ENCODE peak calls at places on chromosomes 16 and 17, in six cellular contexts. H, A, M, K, O and Q are unnamed samples.

GRCh38 chr16:27770271-27771196 is 220.6 kb downstream of the KATNIP start:
- DNase-seq in H (no peak), K (no peak), A (no peak), M (no peak), O (no peak), Q (no peak)

GRCh38 chr17:80872999-80873951 is 118.4 kb upstream of the CHMP6 start:
- DNase-seq in A (peak), K (peak), H (peak), O (no peak), M (peak), Q (no peak)

GRCh38 chr16:47463771-47464624 is 2.9 kb downstream of the PHKB start:
- DNase-seq in H (no peak), A (peak), K (no peak), M (no peak), O (no peak), Q (no peak)

GRCh38 chr16:22787456-22788189 is 26.3 kb upstream of the HS3ST2 start:
- DNase-seq in H (no peak), A (peak), O (peak), K (peak), M (no peak), Q (no peak)

GRCh38 chr16:5504028-5504758 is 406.6 kb upstream of the EEF2KMT start:
- DNase-seq in H (no peak), K (no peak), A (no peak), O (no peak), M (no peak), Q (no peak)

GRCh38 chr17:65638221-65638940 is 76.9 kb upstream of the AXIN2 start:
- DNase-seq in O (no peak), H (peak), A (no peak), M (no peak), K (no peak), Q (no peak)

GRCh38 chr16:19292186-19292585 is 6.7 kb downstream of the CLEC19A start:
- DNase-seq in M (no peak), A (no peak), K (no peak), H (no peak), O (no peak), Q (no peak)

GRCh38 chr17:4109424-4109823 is 33.4 kb downstream of the ZZEF1 start:
- DNase-seq in H (no peak), A (no peak), M (no peak), O (no peak), K (no peak), Q (no peak)

GRCh38 chr16:57422026-57422944 is 17.7 kb downstream of the CCL17 start:
- DNase-seq in H (peak), K (peak), O (no peak), M (peak), A (peak), Q (no peak)

GRCh38 chr16:53282975-53283946 is 151.0 kb upstream of the RBL2 start:
- DNase-seq in A (peak), K (peak), H (peak), O (peak), M (no peak), Q (no peak)

GRCh38 chr16:78563905-78564304 is 464.5 kb downstream of the WWOX start:
- DNase-seq in M (no peak), K (no peak), O (no peak), A (no peak), H (peak), Q (no peak)

GRCh38 chr17:38657824-38658740 is 16.7 kb downstream of the EPOP start:
- DNase-seq in A (no peak), O (no peak), H (no peak), M (no peak), K (no peak), Q (no peak)

GRCh38 chr16:16071631-16072244 is 122.3 kb downstream of the ABCC1 start:
- DNase-seq in H (peak), K (no peak), M (no peak), A (peak), O (no peak), Q (no peak)

GRCh38 chr16:60304725-60305124 is 1570.6 kb upstream of the GOT2 start:
- DNase-seq in O (no peak), M (no peak), H (no peak), A (no peak), K (no peak), Q (no peak)

GRCh38 chr17:76039121-76039520 is 12.0 kb upstream of the EVPL start:
- DNase-seq in O (no peak), M (no peak), A (no peak), K (no peak), H (peak), Q (no peak)

GRCh38 chr16:1615761-1616160 is 3.6 kb downstream of the CRAMP1 start:
- DNase-seq in K (no peak), A (no peak), M (no peak), H (peak), O (no peak), Q (no peak)

GRCh38 chr17:75524971-75525805 is at the start of gene LLGL2:
- DNase-seq in K (peak), H (peak), M (peak), A (peak), O (peak), Q (no peak)

GRCh38 chr17:38404174-38404943 is 23.9 kb upstream of the ARHGAP23 start:
- DNase-seq in M (no peak), O (no peak), A (no peak), H (no peak), K (no peak), Q (no peak)

GRCh38 chr16:71367243-71367976 is 8.9 kb downstream of the CALB2 start:
- DNase-seq in H (peak), K (peak), M (peak), O (peak), A (peak), Q (no peak)

GRCh38 chr17:77306048-77306789 is 165.4 kb downstream of the SEC14L1 start:
- DNase-seq in M (no peak), A (no peak), H (no peak), O (no peak), K (no peak), Q (no peak)

GRCh38 chr16:81550412-81550768 is 105.8 kb downstream of the CMIP start:
- DNase-seq in A (no peak), O (no peak), H (no peak), K (no peak), M (no peak), Q (no peak)

GRCh38 chr16:82681592-82681991 is 54.8 kb downstream of the CDH13 start:
- DNase-seq in M (no peak), A (no peak), O (no peak), H (no peak), K (no peak), Q (no peak)

GRCh38 chr17:75639771-75640555 is 6.7 kb downstream of the SMIM5 start:
- DNase-seq in K (no peak), A (no peak), O (no peak), M (no peak), H (no peak), Q (no peak)

GRCh38 chr17:68658999-68659780 is 58.0 kb upstream of the FAM20A start:
- DNase-seq in A (no peak), K (no peak), H (no peak), M (no peak), O (no peak), Q (no peak)

GRCh38 chr16:89315791-89316581 is 98.5 kb downstream of the ZNF778 start:
- DNase-seq in H (peak), A (peak), M (no peak), O (peak), K (peak), Q (no peak)

GRCh38 chr16:50308237-50308965 is 42.0 kb downstream of the ADCY7 start:
- DNase-seq in A (no peak), O (no peak), H (no peak), K (no peak), M (no peak), Q (no peak)

GRCh38 chr17:82188001-82188961 is 24.4 kb downstream of the CCDC57 start:
- DNase-seq in A (no peak), O (no peak), K (no peak), M (no peak), H (no peak), Q (no peak)

GRCh38 chr16:549544-550263 is 10.5 kb upstream of the PRR35 start:
- DNase-seq in A (no peak), M (peak), O (no peak), K (no peak), H (no peak), Q (no peak)

GRCh38 chr17:79647456-79647915 is 36.6 kb upstream of the RBFOX3 start:
- DNase-seq in O (no peak), H (no peak), A (no peak), M (no peak), K (no peak), Q (no peak)

GRCh38 chr16:57087003-57087402 is 5.4 kb upstream of the CPNE2 start:
- DNase-seq in H (no peak), O (no peak), A (no peak), M (no peak), K (no peak), Q (no peak)

GRCh38 chr17:29595107-29595942 is 2.4 kb downstream of the ANKRD13B start:
- DNase-seq in K (no peak), O (no peak), A (no peak), M (no peak), H (peak), Q (no peak)

GRCh38 chr16:89174877-89175276 is 3.3 kb downstream of the CDH15 start:
- DNase-seq in A (no peak), K (no peak), M (no peak), H (no peak), O (no peak), Q (no peak)

GRCh38 chr17:48358203-48358602 is 71.8 kb downstream of the SKAP1 start:
- DNase-seq in M (no peak), A (no peak), O (peak), H (peak), K (no peak), Q (no peak)